ENCODE peak calls at places on chromosome 17, in ten cellular contexts. I, F, H, M, N, E, D, C, L and B are unnamed samples.

GRCh38 chr17:74916851-74917199 is 6.2 kb downstream of the USH1G start:
- DNase-seq in I (no peak), F (no peak), H (no peak), M (no peak), N (no peak), E (no peak), D (no peak), C (no peak), L (no peak), B (no peak)

GRCh38 chr17:9332164-9332527 is 243.5 kb downstream of the STX8 start:
- DNase-seq in I (no peak), F (no peak), H (no peak), M (no peak), N (no peak), E (no peak), D (no peak), C (no peak), L (no peak), B (no peak)

GRCh38 chr17:35795007-35795870 is at the start of gene MMP28:
- DNase-seq in I (peak; percentile 79), F (no peak), H (peak; percentile 80), M (no peak), N (peak; percentile 19), E (peak; percentile 57), D (no peak), C (peak; percentile 36), L (peak; percentile 82), B (peak; percentile 49)

GRCh38 chr17:78883533-78884131 is 19.4 kb downstream of the CEP295NL start:
- DNase-seq in I (peak; percentile 80), F (peak; percentile 69), H (peak; percentile 93), M (peak; percentile 92), N (peak; percentile 78), E (peak; percentile 77), D (peak; percentile 95), C (peak; percentile 98), L (peak; percentile 89), B (peak; percentile 78)

GRCh38 chr17:33945641-33946546 is 309.2 kb upstream of the CCL2 start:
- DNase-seq in I (no peak), F (no peak), H (no peak), M (no peak), N (no peak), E (no peak), D (no peak), C (no peak), L (no peak), B (no peak)

GRCh38 chr17:30207655-30208054 is 27.8 kb downstream of the SLC6A4 start:
- DNase-seq in I (no peak), F (no peak), H (no peak), M (no peak), N (no peak), E (no peak), D (no peak), C (no peak), L (peak; percentile 28), B (no peak)

GRCh38 chr17:34763727-34764665 is 184.6 kb downstream of the TMEM132E start:
- DNase-seq in I (no peak), F (no peak), H (no peak), M (no peak), N (no peak), E (no peak), D (no peak), C (peak; percentile 6), L (no peak), B (no peak)

GRCh38 chr17:7262192-7263070 is at the start of gene CLDN7:
- DNase-seq in I (no peak), F (no peak), H (no peak), M (no peak), N (no peak), E (no peak), D (no peak), C (no peak), L (no peak), B (no peak)

GRCh38 chr17:29089601-29090044 is 46.7 kb downstream of the PIPOX start:
- DNase-seq in I (no peak), F (no peak), H (peak; percentile 58), M (peak; percentile 57), N (peak; percentile 80), E (no peak), D (no peak), C (no peak), L (no peak), B (peak; percentile 33)

GRCh38 chr17:66025551-66025950 is 166.4 kb downstream of the CEP112 start:
- DNase-seq in I (no peak), F (no peak), H (no peak), M (no peak), N (no peak), E (no peak), D (no peak), C (no peak), L (no peak), B (no peak)

GRCh38 chr17:32497431-32498205 is 10.8 kb downstream of the CDK5R1 start:
- DNase-seq in I (no peak), F (no peak), H (no peak), M (no peak), N (no peak), E (no peak), D (no peak), C (peak; percentile 66), L (no peak), B (no peak)

GRCh38 chr17:49076575-49077384 is 55.8 kb upstream of the B4GALNT2 start:
- DNase-seq in I (peak; percentile 64), F (no peak), H (no peak), M (no peak), N (no peak), E (no peak), D (peak; percentile 60), C (peak; percentile 85), L (no peak), B (no peak)

GRCh38 chr17:17356149-17356930 is 53.2 kb downstream of the NT5M start:
- DNase-seq in I (peak; percentile 64), F (peak; percentile 80), H (peak; percentile 89), M (peak; percentile 76), N (peak; percentile 69), E (peak; percentile 73), D (peak; percentile 97), C (peak; percentile 84), L (peak; percentile 83), B (peak; percentile 73)

GRCh38 chr17:38440614-38441397 is 12.5 kb downstream of the ARHGAP23 start:
- DNase-seq in I (no peak), F (no peak), H (peak; percentile 81), M (no peak), N (no peak), E (peak; percentile 49), D (no peak), C (no peak), L (no peak), B (peak; percentile 66)

GRCh38 chr17:67602974-67603373 is 114.8 kb upstream of the NOL11 start:
- DNase-seq in I (peak; percentile 20), F (no peak), H (no peak), M (no peak), N (peak; percentile 54), E (no peak), D (peak; percentile 52), C (peak; percentile 7), L (peak; percentile 46), B (no peak)

GRCh38 chr17:63476857-63477470 is at the start of gene ACE:
- DNase-seq in I (no peak), F (no peak), H (peak; percentile 70), M (no peak), N (peak; percentile 63), E (peak; percentile 45), D (peak; percentile 49), C (peak; percentile 32), L (no peak), B (peak; percentile 41)

GRCh38 chr17:38727661-38728220 is 2.4 kb upstream of the CISD3 start:
- DNase-seq in I (no peak), F (no peak), H (no peak), M (no peak), N (no peak), E (no peak), D (no peak), C (no peak), L (no peak), B (no peak)

GRCh38 chr17:333626-334396 is 18.8 kb downstream of the RPH3AL start:
- DNase-seq in I (no peak), F (peak; percentile 87), H (peak; percentile 91), M (peak; percentile 74), N (no peak), E (peak; percentile 79), D (no peak), C (peak; percentile 28), L (peak; percentile 90), B (peak; percentile 83)

GRCh38 chr17:3693829-3694231 is 2.1 kb downstream of the P2RX5 start:
- DNase-seq in I (no peak), F (no peak), H (no peak), M (no peak), N (no peak), E (no peak), D (no peak), C (no peak), L (no peak), B (no peak)

GRCh38 chr17:28889996-28890395 is 7.5 kb downstream of the FLOT2 start:
- DNase-seq in I (no peak), F (no peak), H (no peak), M (no peak), N (no peak), E (no peak), D (no peak), C (no peak), L (no peak), B (no peak)

GRCh38 chr17:75873587-75874322 is 4.6 kb downstream of the TRIM47 start:
- DNase-seq in I (no peak), F (no peak), H (no peak), M (no peak), N (no peak), E (no peak), D (no peak), C (no peak), L (peak; percentile 73), B (no peak)

GRCh38 chr17:48520631-48521045 is 10.2 kb downstream of the HOXB1 start:
- DNase-seq in I (no peak), F (no peak), H (no peak), M (no peak), N (no peak), E (no peak), D (no peak), C (peak; percentile 30), L (no peak), B (no peak)

GRCh38 chr17:21463204-21463661 is 87.1 kb downstream of the KCNJ12 start:
- DNase-seq in I (no peak), F (no peak), H (no peak), M (no peak), N (no peak), E (no peak), D (no peak), C (no peak), L (peak; percentile 81), B (no peak)

GRCh38 chr17:31574458-31574857 is 183.0 kb downstream of the RAB11FIP4 start:
- DNase-seq in I (no peak), F (no peak), H (no peak), M (no peak), N (no peak), E (no peak), D (no peak), C (no peak), L (no peak), B (no peak)

GRCh38 chr17:77096570-77097214 is 44.1 kb upstream of the SEC14L1 start:
- DNase-seq in I (peak; percentile 26), F (peak; percentile 58), H (no peak), M (no peak), N (peak; percentile 15), E (no peak), D (peak; percentile 59), C (peak; percentile 48), L (no peak), B (no peak)

GRCh38 chr17:78374631-78375274 is 3.7 kb upstream of the PGS1 start:
- DNase-seq in I (no peak), F (no peak), H (no peak), M (no peak), N (no peak), E (peak; percentile 0), D (peak; percentile 74), C (peak; percentile 82), L (no peak), B (no peak)

GRCh38 chr17:42518755-42519545 is 17.1 kb upstream of the NAGLU start:
- DNase-seq in I (no peak), F (peak; percentile 47), H (peak; percentile 83), M (peak; percentile 14), N (no peak), E (peak; percentile 55), D (peak; percentile 49), C (peak; percentile 58), L (peak; percentile 76), B (peak; percentile 63)

GRCh38 chr17:40490982-40491381 is 10.4 kb downstream of the TNS4 start:
- DNase-seq in I (no peak), F (no peak), H (no peak), M (no peak), N (no peak), E (no peak), D (no peak), C (no peak), L (no peak), B (no peak)